ENCODE peak calls at places on chromosomes 5 and 9, in seven cellular contexts. L, B, J, E, V, R and K are unnamed samples. For H3K79me1, the result is how much of the 10 kb centered on the place peaks cover.

GRCh38 chr5:154721476-154722058 is 33.6 kb upstream of the LARP1 start:
- DNase-seq in R (no peak), E (peak), L (no peak), V (no peak), B (no peak), J (no peak), K (no peak)

GRCh38 chr9:113620377-113621161 is 157.0 kb downstream of the RGS3 start:
- DNase-seq in B (peak), J (peak), V (peak), E (peak), L (peak), R (peak), K (peak)

GRCh38 chr5:177403194-177403825 is 2.8 kb upstream of the PFN3 start:
- DNase-seq in J (peak), L (peak), B (peak), R (peak), V (peak), E (peak), K (peak)

GRCh38 chr9:121498487-121499176 is 1.0 kb downstream of the GGTA1 start:
- DNase-seq in L (peak), B (peak), E (peak), V (no peak), R (peak), J (peak), K (peak)

GRCh38 chr9:10858817-10859216 is 246.0 kb upstream of the PTPRD start:
- DNase-seq in B (no peak), J (no peak), R (no peak), V (no peak), E (no peak), L (no peak), K (no peak)

GRCh38 chr9:16726718-16727451 is 143.6 kb downstream of the BNC2 start:
- DNase-seq in E (peak), J (peak), B (peak), R (peak), L (peak), V (peak), K (peak)

GRCh38 chr5:131262953-131263541 is 806 bp upstream of the CDC42SE2 start:
- DNase-seq in V (no peak), E (no peak), R (no peak), L (no peak), J (peak), B (no peak), K (no peak)

GRCh38 chr9:5628530-5629311 is at the start of gene RIC1:
- DNase-seq in E (peak), B (peak), V (peak), R (peak), J (peak), L (peak), K (peak)

GRCh38 chr9:79623799-79624721 is 52.3 kb downstream of the TLE4 start:
- DNase-seq in V (no peak), L (peak), E (no peak), B (no peak), J (peak), R (no peak), K (no peak)

GRCh38 chr5:126936775-126937418 is 93.5 kb downstream of the MARCHF3 start:
- DNase-seq in B (no peak), L (no peak), V (no peak), J (no peak), R (no peak), E (no peak), K (no peak)

GRCh38 chr5:126926152-126926551 is 104.2 kb downstream of the MARCHF3 start:
- DNase-seq in E (no peak), L (no peak), V (no peak), B (no peak), J (no peak), R (no peak), K (no peak)

GRCh38 chr5:126927424-126927823 is 102.9 kb downstream of the MARCHF3 start:
- DNase-seq in B (no peak), V (no peak), E (no peak), J (no peak), R (no peak), L (no peak), K (no peak)

GRCh38 chr5:126937796-126938195 is 92.6 kb downstream of the MARCHF3 start:
- DNase-seq in B (peak), J (no peak), L (no peak), V (no peak), R (no peak), E (no peak), K (no peak)

DNA sequence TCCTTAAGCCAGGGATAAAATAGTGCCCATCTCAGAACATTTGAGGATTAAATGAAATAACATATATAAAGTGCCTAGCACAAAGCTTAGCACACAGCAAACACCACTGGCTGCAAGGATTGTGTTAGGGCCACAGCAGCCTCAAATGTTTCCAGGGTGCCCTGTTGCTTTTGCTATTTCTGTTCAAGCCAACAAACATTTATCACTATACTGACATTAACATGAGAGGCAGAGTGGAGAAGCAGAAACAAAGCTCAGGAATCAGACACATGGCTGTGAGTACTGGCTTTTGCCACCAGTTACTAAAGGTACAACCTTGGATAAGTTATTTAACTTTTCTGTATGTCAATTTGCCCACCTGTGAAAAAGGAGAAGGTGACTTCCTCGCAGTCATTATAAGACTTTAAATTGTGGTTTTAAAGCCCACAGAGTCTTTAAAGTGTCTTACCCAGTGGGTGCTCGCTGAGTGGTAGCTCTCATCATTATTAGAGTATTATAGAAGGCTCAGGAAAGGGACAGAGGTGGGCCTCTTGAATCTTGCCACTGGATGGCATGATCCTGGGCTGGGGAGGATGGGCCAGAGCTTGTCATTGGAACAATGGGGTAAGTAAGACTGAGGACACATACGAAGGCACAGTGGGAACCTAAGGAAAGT is 98.3 kb downstream of the MARCHF3 start:
- DNase-seq in V (no peak), R (no peak), J (no peak), B (no peak), E (no peak), L (no peak), K (no peak)
- H3K79me1 ChIP-seq in V (under half), R (under half), J (under half), B (under half), E (under half), L (under half), K (under half)

GRCh38 chr5:10724799-10725507 is 36.1 kb downstream of the DAP start:
- DNase-seq in B (peak), E (no peak), R (no peak), V (no peak), L (peak), J (no peak), K (no peak)
- H3K4me2 ChIP-seq in B (peak), E (no peak), R (no peak), V (no peak), L (peak), J (no peak), K (no peak)

DNA sequence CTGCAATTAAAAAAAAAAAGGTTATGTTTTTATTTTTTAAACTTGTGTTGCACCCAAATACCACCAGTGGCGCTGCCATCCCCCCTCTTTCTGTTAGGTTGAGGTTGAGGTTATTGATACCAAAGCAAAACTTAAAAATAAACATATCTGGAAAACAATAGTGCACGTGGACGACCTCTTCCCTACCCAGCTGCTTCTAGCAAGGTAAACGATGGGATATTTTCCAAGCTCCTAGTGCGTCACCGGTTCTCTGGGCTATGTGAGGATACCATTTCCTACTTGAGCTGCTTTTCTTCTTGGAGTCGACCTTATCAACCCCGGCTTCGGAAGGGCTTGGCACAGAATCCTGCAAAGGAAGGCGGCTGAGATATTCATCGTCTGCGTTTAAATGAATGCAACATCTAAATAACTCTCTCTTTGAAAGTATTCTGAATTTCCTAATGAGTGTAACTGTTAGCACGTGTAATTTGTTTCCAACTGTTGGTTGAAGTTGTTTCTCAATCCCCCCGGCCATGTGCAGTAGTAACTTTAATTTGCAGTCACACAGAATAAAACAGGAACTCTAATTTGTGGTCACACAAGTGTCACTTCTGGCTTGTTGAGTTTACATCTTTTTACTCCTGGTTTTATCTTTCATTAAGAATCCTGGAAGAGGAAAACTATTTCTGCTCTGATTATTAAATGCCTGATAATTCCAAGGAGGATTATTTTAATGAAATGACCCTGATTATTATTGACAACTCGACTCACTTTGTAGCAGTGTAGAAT is 993 bp downstream of the SCAMP1 start:
- DNase-seq in R (no peak), V (peak), L (peak), E (no peak), B (peak), J (peak), K (no peak)
- H3K27ac ChIP-seq in R (no peak), V (no peak), L (no peak), E (no peak), B (peak), J (no peak), K (no peak)

DNA sequence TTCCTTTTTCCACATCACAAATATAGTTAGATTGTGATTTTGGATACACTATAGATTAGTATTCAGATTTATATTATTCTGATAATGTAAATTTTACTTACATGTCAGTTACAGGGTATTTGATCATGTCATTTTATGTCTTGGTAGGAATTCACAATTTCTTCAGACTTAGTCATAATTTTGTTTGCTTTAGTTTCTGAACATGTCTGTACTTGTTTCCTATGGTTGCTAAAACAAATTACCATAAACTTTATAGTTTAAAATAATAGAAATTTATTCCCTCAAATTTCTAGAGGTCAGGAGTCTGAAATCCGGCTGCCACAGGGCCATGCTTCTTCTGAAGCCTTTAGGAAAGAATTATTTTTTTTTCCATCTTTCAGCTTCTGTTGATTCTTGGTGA is 1817.2 kb upstream of the CDH9 start:
- DNase-seq in R (no peak), L (no peak), V (no peak), E (no peak), B (no peak), J (no peak), K (no peak)
- H3K79me1 ChIP-seq in R (under half), L (under half), V (under half), E (under half), B (under half), J (under half), K (under half)

DNA sequence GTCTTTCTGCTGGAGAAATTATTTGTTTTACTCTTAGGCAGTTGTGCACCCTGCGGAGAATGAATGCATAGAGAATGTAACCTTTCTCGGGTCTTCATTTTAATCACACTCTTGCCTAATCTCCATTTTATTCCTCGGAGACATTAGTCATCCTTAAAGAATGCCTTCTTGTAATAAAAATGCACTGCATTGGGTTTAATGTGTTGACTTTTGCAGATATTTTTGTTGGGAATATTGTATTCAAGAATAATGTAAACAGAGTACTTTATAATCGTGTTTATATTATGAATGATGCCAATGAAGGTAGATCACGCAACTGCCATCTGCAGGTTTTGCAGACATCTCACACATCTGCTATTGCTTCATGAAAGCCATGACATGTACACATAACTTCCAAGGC is 1093.9 kb upstream of the CDH6 start:
- DNase-seq in R (no peak), J (peak), E (no peak), B (no peak), L (peak), V (no peak), K (no peak)
- H3K4me2 ChIP-seq in R (peak), J (no peak), E (no peak), B (no peak), L (peak), V (no peak), K (no peak)

GRCh38 chr5:148421661-148422060 is 37.9 kb downstream of the FBXO38 start:
- DNase-seq in E (no peak), V (no peak), L (no peak), B (no peak), J (no peak), R (no peak), K (no peak)
- H3K27ac ChIP-seq in E (no peak), V (no peak), L (no peak), B (no peak), J (no peak), R (no peak), K (no peak)